ENCODE peak calls at places on chromosomes 11 and 22, in eight cellular contexts. Z, H, Q, N, G, V, X and B are unnamed samples.
A peak's percentile ranks its signal among the peaks of the same experiment; 100 is the strongest.

GRCh38 chr11:105910095-105910715 is 111.8 kb downstream of the MSANTD4 start:
- DNase-seq in Z (peak; percentile 69), H (no peak), Q (no peak), N (no peak), G (no peak), V (no peak), X (no peak), B (no peak)

GRCh38 chr11:32043737-32044515 is 46.9 kb upstream of the RCN1 start:
- DNase-seq in Z (no peak), H (no peak), Q (no peak), N (no peak), G (no peak), V (no peak), X (no peak), B (no peak)

GRCh38 chr11:126393143-126393542 is 37.7 kb downstream of the ST3GAL4 start:
- DNase-seq in Z (no peak), H (no peak), Q (no peak), N (no peak), G (no peak), V (no peak), X (no peak), B (no peak)

GRCh38 chr11:113540416-113541330 is 65.5 kb upstream of the DRD2 start:
- DNase-seq in Z (no peak), H (no peak), Q (no peak), N (no peak), G (no peak), V (no peak), X (no peak), B (no peak)

GRCh38 chr11:93741882-93742226 is 382 bp downstream of the C11orf54 start:
- DNase-seq in Z (peak; percentile 62), H (peak; percentile 74), Q (no peak), N (no peak), G (no peak), V (no peak), X (no peak), B (peak; percentile 88)

GRCh38 chr11:8219257-8220021 is 44.2 kb downstream of the LMO1 start:
- DNase-seq in Z (peak; percentile 29), H (peak; percentile 62), Q (peak; percentile 63), N (no peak), G (no peak), V (no peak), X (peak; percentile 60), B (peak; percentile 51)

GRCh38 chr22:29691636-29692326 is 28.0 kb upstream of the CABP7 start:
- DNase-seq in Z (no peak), H (no peak), Q (no peak), N (no peak), G (no peak), V (no peak), X (no peak), B (no peak)

GRCh38 chr11:469684-470667 is 19.9 kb downstream of the PTDSS2 start:
- DNase-seq in Z (no peak), H (peak; percentile 41), Q (no peak), N (no peak), G (no peak), V (no peak), X (no peak), B (no peak)

GRCh38 chr22:24322522-24322921 is 51.9 kb downstream of the SPECC1L start:
- DNase-seq in Z (no peak), H (no peak), Q (no peak), N (no peak), G (no peak), V (no peak), X (no peak), B (no peak)

GRCh38 chr22:44755000-44755399 is 2.6 kb downstream of the ARHGAP8 start:
- DNase-seq in Z (no peak), H (no peak), Q (no peak), N (no peak), G (no peak), V (no peak), X (no peak), B (no peak)

GRCh38 chr11:93738647-93739081 is 2.6 kb downstream of the TAF1D start:
- DNase-seq in Z (peak; percentile 41), H (no peak), Q (peak; percentile 59), N (no peak), G (no peak), V (no peak), X (no peak), B (no peak)

GRCh38 chr11:63262562-63262961 is 19.2 kb upstream of the SLC22A25 start:
- DNase-seq in Z (no peak), H (no peak), Q (no peak), N (no peak), G (no peak), V (no peak), X (no peak), B (no peak)

GRCh38 chr22:46891382-46891951 is 129.0 kb downstream of the TBC1D22A start:
- DNase-seq in Z (no peak), H (no peak), Q (no peak), N (no peak), G (no peak), V (no peak), X (no peak), B (no peak)
- H3K36me3 ChIP-seq in Z (peaks cover 3% of the 10 kb centered on the region), H (peaks cover 2% of the 10 kb centered on the region), Q (peaks cover 35% of the 10 kb centered on the region), N (peaks cover 12% of the 10 kb centered on the region), G (no peaks in the 10 kb centered on the region), V (peaks cover 6% of the 10 kb centered on the region), X (no peaks in the 10 kb centered on the region), B (no peaks in the 10 kb centered on the region)

GRCh38 chr11:2142300-2142759 is 3.1 kb upstream of the IGF2 start:
- DNase-seq in Z (peak; percentile 58), H (no peak), Q (no peak), N (no peak), G (no peak), V (no peak), X (no peak), B (no peak)
- H3K4me3 ChIP-seq in Z (no peak overlapping the region), H (no peak overlapping the region), Q (no peak overlapping the region), N (no peak overlapping the region), G (no peak overlapping the region), V (no peak overlapping the region), X (no peak overlapping the region), B (no peak overlapping the region)

GRCh38 chr11:11946180-11946579 is 62.2 kb downstream of the DKK3 start:
- DNase-seq in Z (no peak), H (no peak), Q (no peak), N (no peak), G (no peak), V (no peak), X (no peak), B (no peak)

GRCh38 chr11:11948242-11948947 is 60.0 kb downstream of the DKK3 start:
- DNase-seq in Z (no peak), H (no peak), Q (no peak), N (no peak), G (no peak), V (no peak), X (no peak), B (no peak)

GRCh38 chr11:11944444-11944843 is 64.0 kb downstream of the DKK3 start:
- DNase-seq in Z (no peak), H (no peak), Q (no peak), N (no peak), G (no peak), V (no peak), X (no peak), B (no peak)

GRCh38 chr11:11947825-11948224 is 60.6 kb downstream of the DKK3 start:
- DNase-seq in Z (no peak), H (no peak), Q (no peak), N (no peak), G (no peak), V (no peak), X (no peak), B (no peak)

GRCh38 chr11:11946878-11947277 is 61.5 kb downstream of the DKK3 start:
- DNase-seq in Z (no peak), H (no peak), Q (no peak), N (no peak), G (no peak), V (no peak), X (no peak), B (no peak)
- H3K36me3 ChIP-seq in Z (peaks cover 17% of the 10 kb centered on the region), H (peaks cover 20% of the 10 kb centered on the region), Q (peaks cover 25% of the 10 kb centered on the region), N (peaks cover 2% of the 10 kb centered on the region), G (peaks cover 35% of the 10 kb centered on the region), V (peaks cover 5% of the 10 kb centered on the region), X (peaks cover 65% of the 10 kb centered on the region), B (peaks cover 1% of the 10 kb centered on the region)

GRCh38 chr22:28053871-28054621 is 135.0 kb upstream of the PITPNB start:
- DNase-seq in Z (no peak), H (no peak), Q (no peak), N (no peak), G (no peak), V (no peak), X (no peak), B (no peak)
- H3K4me3 ChIP-seq in Z (no peak overlapping the region), H (no peak overlapping the region), Q (no peak overlapping the region), N (no peak overlapping the region), G (no peak overlapping the region), V (no peak overlapping the region), X (no peak overlapping the region), B (no peak overlapping the region)

DNA sequence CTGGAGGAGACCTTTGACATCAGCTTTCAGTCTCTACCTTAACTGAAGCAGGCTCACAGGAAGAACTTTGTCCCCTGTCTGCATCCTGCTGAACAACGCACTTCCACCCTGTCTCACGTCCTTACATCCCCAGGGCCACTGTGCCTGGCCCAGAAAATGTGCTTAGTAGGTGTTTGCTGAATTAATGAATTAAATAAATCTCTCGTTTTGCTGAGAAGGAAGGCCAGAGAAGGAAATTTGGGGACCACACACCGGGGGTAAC is 54.3 kb upstream of the CREB3L1 start:
- DNase-seq in Z (no peak), H (no peak), Q (no peak), N (no peak), G (no peak), V (no peak), X (no peak), B (no peak)
- H3K36me3 ChIP-seq in Z (no peaks in the 10 kb centered on the region), H (no peaks in the 10 kb centered on the region), Q (no peaks in the 10 kb centered on the region), N (no peaks in the 10 kb centered on the region), G (no peaks in the 10 kb centered on the region), V (no peaks in the 10 kb centered on the region), X (no peaks in the 10 kb centered on the region), B (no peaks in the 10 kb centered on the region)

DNA sequence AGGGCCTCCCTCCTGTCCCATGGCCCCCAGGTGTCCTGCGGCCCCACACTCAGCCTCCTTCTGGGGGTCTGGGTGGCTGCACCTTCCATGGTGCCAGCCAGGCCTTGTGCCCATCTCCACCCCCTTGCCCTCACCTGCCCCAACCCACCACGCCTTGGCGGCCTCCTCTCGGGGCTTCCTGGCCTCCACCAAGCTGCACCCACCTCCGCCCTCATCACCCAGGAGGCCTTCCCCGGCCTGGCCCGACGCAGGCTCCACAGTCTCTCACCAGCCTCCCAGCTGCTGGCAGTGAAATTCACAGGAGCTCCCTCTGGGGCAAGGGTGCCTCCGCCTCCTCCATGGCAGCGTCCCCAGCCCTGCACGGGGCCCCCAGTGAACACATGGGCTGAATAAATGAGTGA is 35.9 kb upstream of the WNT7B start:
- DNase-seq in Z (no peak), H (no peak), Q (no peak), N (no peak), G (no peak), V (no peak), X (no peak), B (no peak)
- H3K4me3 ChIP-seq in Z (no peak overlapping the region), H (no peak overlapping the region), Q (peak overlapping the region; percentile 78), N (peak overlapping the region; percentile 86), G (peak overlapping the region; percentile 77), V (no peak overlapping the region), X (no peak overlapping the region), B (peak overlapping the region; percentile 13)